ENCODE peak calls at places on chromosomes 5 and 9, in seven cellular contexts. G is lower leg skin, P is GM23338, O is Calu3, F is stomach, J is A549, M is ovary. N is an unnamed sample.

GRCh38 chr9:126650830-126651341 is 37.2 kb downstream of the LMX1B start:
- DNase-seq in G (no peak), P (no peak), O (no peak), F (no peak), J (no peak), M (no peak), N (no peak)

GRCh38 chr9:76759726-76760125 is 4.5 kb upstream of the PCA3 start:
- DNase-seq in G (no peak), P (no peak), O (no peak), F (no peak), J (no peak), M (no peak), N (no peak)

GRCh38 chr5:136985785-136986475 is 513.2 kb downstream of the SPOCK1 start:
- DNase-seq in G (no peak), P (no peak), O (no peak), F (no peak), J (no peak), M (no peak), N (no peak)

GRCh38 chr9:113519401-113520108 is 56.0 kb downstream of the RGS3 start:
- DNase-seq in G (no peak), P (no peak), O (peak; percentile 52), F (no peak), J (peak; percentile 73), M (no peak), N (no peak)

GRCh38 chr9:82791685-82792084 is 271.3 kb downstream of the RASEF start:
- DNase-seq in G (no peak), P (no peak), O (no peak), F (no peak), J (no peak), M (no peak), N (no peak)

GRCh38 chr9:133522073-133522910 is 2.5 kb downstream of the MYMK start:
- DNase-seq in G (no peak), P (no peak), O (no peak), F (no peak), J (no peak), M (no peak), N (no peak)

GRCh38 chr5:132458226-132458560 is 32.4 kb downstream of the IRF1 start:
- DNase-seq in G (no peak), P (no peak), O (no peak), F (no peak), J (no peak), M (no peak), N (no peak)

GRCh38 chr5:179060116-179061008 is at the start of gene ZNF354C:
- DNase-seq in G (peak; percentile 96), P (peak; percentile 98), O (peak; percentile 86), F (peak; percentile 86), J (peak; percentile 67), M (peak; percentile 93), N (peak; percentile 88)

GRCh38 chr5:131285637-131286399 is 22.0 kb downstream of the CDC42SE2 start:
- DNase-seq in G (no peak), P (no peak), O (no peak), F (no peak), J (no peak), M (no peak), N (no peak)

GRCh38 chr9:4137755-4138154 is 162.1 kb downstream of the GLIS3 start:
- DNase-seq in G (no peak), P (no peak), O (no peak), F (no peak), J (peak; percentile 57), M (no peak), N (no peak)

GRCh38 chr9:128470560-128470959 is 14.8 kb downstream of the ODF2 start:
- DNase-seq in G (no peak), P (no peak), O (no peak), F (no peak), J (no peak), M (no peak), N (no peak)

GRCh38 chr5:65874241-65874640 is 52.1 kb upstream of the ERBIN start:
- DNase-seq in G (no peak), P (no peak), O (no peak), F (no peak), J (no peak), M (no peak), N (no peak)

GRCh38 chr9:115413766-115414382 is 295.9 kb upstream of the TNC start:
- DNase-seq in G (no peak), P (no peak), O (no peak), F (no peak), J (no peak), M (no peak), N (no peak)

GRCh38 chr5:161765611-161766010 is 80.1 kb downstream of the GABRA6 start:
- DNase-seq in G (no peak), P (no peak), O (no peak), F (no peak), J (no peak), M (no peak), N (no peak)

GRCh38 chr9:90311811-90312210 is 330.8 kb downstream of the DIRAS2 start:
- DNase-seq in G (no peak), P (no peak), O (no peak), F (no peak), J (no peak), M (no peak), N (no peak)

GRCh38 chr5:137470111-137470920 is 28.8 kb downstream of the SPOCK1 start:
- DNase-seq in G (peak; percentile 90), P (no peak), O (no peak), F (no peak), J (peak; percentile 70), M (no peak), N (no peak)

GRCh38 chr5:72485366-72486052 is 21.7 kb downstream of the ZNF366 start:
- DNase-seq in G (no peak), P (no peak), O (no peak), F (no peak), J (no peak), M (no peak), N (no peak)

GRCh38 chr5:124059200-124059599 is 547.2 kb downstream of the CSNK1G3 start:
- DNase-seq in G (no peak), P (no peak), O (no peak), F (no peak), J (no peak), M (no peak), N (no peak)

GRCh38 chr9:131622536-131622935 is 77.2 kb downstream of the PRRT1B start:
- DNase-seq in G (no peak), P (no peak), O (no peak), F (no peak), J (no peak), M (no peak), N (no peak)

GRCh38 chr5:107466233-107466769 is 204.4 kb downstream of the EFNA5 start:
- DNase-seq in G (no peak), P (peak; percentile 68), O (peak; percentile 80), F (no peak), J (peak; percentile 66), M (no peak), N (no peak)

GRCh38 chr5:103178167-103178566 is 58.1 kb downstream of the PPIP5K2 start:
- DNase-seq in G (no peak), P (peak; percentile 4), O (no peak), F (no peak), J (peak; percentile 1), M (no peak), N (no peak)

GRCh38 chr5:1959911-1960581 is 77.3 kb upstream of the IRX4 start:
- DNase-seq in G (peak; percentile 71), P (no peak), O (no peak), F (no peak), J (no peak), M (no peak), N (no peak)

GRCh38 chr5:55618318-55618717 is 83.6 kb upstream of the PLPP1 start:
- DNase-seq in G (no peak), P (no peak), O (no peak), F (no peak), J (no peak), M (no peak), N (no peak)

GRCh38 chr5:83595217-83595616 is 123.7 kb downstream of the VCAN start:
- DNase-seq in G (no peak), P (no peak), O (no peak), F (no peak), J (no peak), M (no peak), N (no peak)
- TF ChIP-seq CTCF in G (no peak), P (peak; percentile 49), O (no peak), F (no peak), J (no peak), M (no peak), N (no peak)

DNA sequence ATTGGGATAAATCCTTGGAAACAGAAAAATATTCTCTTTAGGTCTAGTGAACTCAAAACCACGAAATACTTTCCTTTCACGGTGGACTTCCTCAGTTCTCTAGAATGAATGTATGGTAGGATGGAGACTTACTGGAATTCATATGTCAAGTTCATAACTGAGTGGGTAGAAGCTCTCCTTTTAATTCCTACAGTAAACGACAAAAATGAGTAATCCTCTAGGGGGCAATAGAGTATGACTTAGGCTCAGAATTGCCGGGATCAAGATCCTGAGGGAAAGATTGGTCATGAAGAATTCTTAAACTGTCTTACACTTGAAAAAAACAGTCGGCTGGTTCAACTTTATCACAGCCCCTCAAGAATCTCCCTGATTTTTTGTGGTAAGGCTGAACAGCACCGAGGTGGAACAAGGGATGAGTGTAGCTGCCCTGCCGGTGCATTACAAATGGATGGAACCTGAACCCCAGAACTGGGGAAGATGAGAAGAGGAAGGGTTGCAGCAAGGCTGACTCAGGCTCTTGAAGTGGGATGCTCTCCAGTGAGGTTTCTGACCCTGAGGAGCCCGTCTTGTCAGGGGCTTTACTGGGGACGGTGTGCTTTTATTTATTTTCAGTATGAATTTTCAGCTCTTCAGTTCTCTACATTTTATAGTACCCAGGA is 14.0 kb upstream of the LOX start:
- DNase-seq in G (no peak), P (peak; percentile 81), O (no peak), F (no peak), J (no peak), M (no peak), N (no peak)
- TF ChIP-seq CTCF in G (no peak), P (peak; percentile 72), O (peak; percentile 57), F (peak; percentile 34), J (peak; percentile 47), M (no peak), N (peak; percentile 52)

GRCh38 chr5:175873090-175873454 is 1.7 kb downstream of the CPLX2 start:
- DNase-seq in G (no peak), P (peak; percentile 79), O (peak; percentile 15), F (no peak), J (peak; percentile 73), M (no peak), N (no peak)
- TF ChIP-seq CTCF in G (no peak), P (peak; percentile 75), O (no peak), F (no peak), J (peak; percentile 55), M (no peak), N (peak; percentile 61)

GRCh38 chr9:34644766-34645314 is 1.6 kb upstream of the GALT start:
- DNase-seq in G (no peak), P (peak; percentile 56), O (no peak), F (no peak), J (no peak), M (no peak), N (no peak)

GRCh38 chr9:34647084-34647403 is 569 bp downstream of the GALT start:
- DNase-seq in G (no peak), P (no peak), O (no peak), F (no peak), J (no peak), M (no peak), N (no peak)

GRCh38 chr9:34648673-34649072 is 2.2 kb downstream of the GALT start:
- DNase-seq in G (no peak), P (no peak), O (no peak), F (no peak), J (no peak), M (no peak), N (no peak)

GRCh38 chr9:34647651-34648050 is 1.2 kb downstream of the GALT start:
- DNase-seq in G (no peak), P (no peak), O (no peak), F (no peak), J (no peak), M (no peak), N (no peak)

GRCh38 chr9:34646211-34647083 is at the start of gene GALT:
- DNase-seq in G (peak; percentile 99), P (peak; percentile 96), O (peak; percentile 95), F (peak; percentile 96), J (peak; percentile 97), M (peak; percentile 95), N (peak; percentile 99)
- TF ChIP-seq CTCF in G (peak; percentile 30), P (peak; percentile 67), O (no peak), F (peak; percentile 21), J (peak; percentile 58), M (peak; percentile 64), N (peak; percentile 39)